ENCODE peak calls at places on chromosomes 13 and 19, in nine cellular contexts. W is osteoblast; U is nephron progenitor cell; N is mesothelial cell of epicardium; Z is right lobe of liver; E is tibial nerve; H is A549; S is uterus; R is stimulated activated CD4-positive, alpha-beta T cell treated with anti-CD3 and anti-CD28 coated beads, Interleukin-2, amount 100 ng/mL, for 4 hours. M is an unnamed sample.

GRCh38 chr13:114235697-114236096 is 1.0 kb downstream of the CDC16 start:
- DNase-seq in E (no peak), R (no peak), S (no peak), N (no peak), U (no peak), W (no peak), H (no peak), Z (no peak), M (no peak)

GRCh38 chr13:45718063-45718462 is 15.9 kb downstream of the CBY2 start:
- DNase-seq in H (peak; percentile 24), R (no peak), W (no peak), E (no peak), Z (no peak), S (no peak), N (no peak), U (no peak), M (peak; percentile 19)

GRCh38 chr13:67117010-67117550 is 113.1 kb downstream of the PCDH9 start:
- DNase-seq in R (no peak), U (no peak), H (no peak), Z (no peak), N (no peak), S (no peak), E (no peak), W (no peak), M (no peak)

GRCh38 chr19:29665215-29665825 is at the start of gene PLEKHF1:
- DNase-seq in N (peak; percentile 72), H (peak; percentile 85), U (peak; percentile 95), R (peak; percentile 69), E (peak; percentile 86), W (peak; percentile 97), Z (peak; percentile 95), S (peak; percentile 86), M (no peak)

GRCh38 chr13:76965759-76966421 is 17.6 kb downstream of the ACOD1 start:
- DNase-seq in E (peak; percentile 39), R (no peak), W (peak; percentile 63), U (no peak), Z (no peak), H (no peak), N (no peak), S (peak; percentile 26), M (peak; percentile 70)

GRCh38 chr19:5987077-5987818 is 9.3 kb upstream of the RANBP3 start:
- DNase-seq in N (peak; percentile 71), E (peak; percentile 52), U (peak; percentile 87), H (peak; percentile 78), Z (peak; percentile 81), W (peak; percentile 96), S (peak; percentile 85), R (peak; percentile 57), M (no peak)

GRCh38 chr13:100541882-100542545 is 46.6 kb downstream of the GGACT start:
- DNase-seq in W (no peak), N (no peak), U (no peak), H (no peak), S (no peak), R (no peak), E (no peak), Z (no peak), M (peak; percentile 68)

GRCh38 chr13:80706164-80706471 is 365.2 kb upstream of the SPRY2 start:
- DNase-seq in S (no peak), U (no peak), W (no peak), N (no peak), H (no peak), E (no peak), Z (no peak), R (no peak), M (no peak)

GRCh38 chr19:15769586-15769985 is 17.9 kb upstream of the OR10H5 start:
- DNase-seq in E (no peak), H (no peak), W (no peak), R (no peak), Z (no peak), U (no peak), S (no peak), N (no peak), M (no peak)

GRCh38 chr19:37654118-37654517 is 1.1 kb downstream of the ZFP30 start:
- DNase-seq in Z (no peak), N (no peak), H (no peak), W (peak; percentile 60), R (no peak), E (no peak), S (no peak), U (no peak), M (no peak)

GRCh38 chr13:42181381-42181953 is 90.5 kb upstream of the AKAP11 start:
- DNase-seq in E (no peak), Z (no peak), H (no peak), N (no peak), W (peak; percentile 29), U (no peak), S (no peak), R (no peak), M (no peak)

M was measured in foreskin keratinocyte.